ENCODE peak calls at places on chromosome 14, in six cellular contexts. A, S, U, Q, O and B are unnamed samples.

GRCh38 chr14:53180272-53181221 is 27.4 kb upstream of the DDHD1 start:
- DNase-seq in S (peak), O (peak), A (peak), U (peak), Q (no peak), B (peak)

GRCh38 chr14:20711275-20712069 is 22.9 kb downstream of the ANG start:
- DNase-seq in U (no peak), O (no peak), Q (no peak), A (no peak), S (no peak), B (no peak)

GRCh38 chr14:43795600-43796228 is 711.4 kb downstream of the FSCB start:
- DNase-seq in A (peak), S (peak), O (no peak), Q (no peak), U (no peak), B (no peak)

GRCh38 chr14:50510157-50510556 is 22.2 kb downstream of the MAP4K5 start:
- DNase-seq in Q (no peak), O (no peak), S (no peak), A (no peak), U (no peak), B (no peak)

GRCh38 chr14:41607119-41607785 is 576 bp downstream of the LRFN5 start:
- DNase-seq in Q (no peak), O (no peak), U (no peak), S (peak), A (no peak), B (no peak)

GRCh38 chr14:80606347-80606772 is 335.2 kb downstream of the CEP128 start:
- DNase-seq in A (no peak), U (no peak), S (peak), O (no peak), Q (no peak), B (no peak)

GRCh38 chr14:50425816-50426215 is 29.1 kb upstream of the CDKL1 start:
- DNase-seq in O (no peak), U (no peak), Q (no peak), S (peak), A (peak), B (no peak)

GRCh38 chr14:30235485-30235884 is 307.8 kb upstream of the PRKD1 start:
- DNase-seq in Q (no peak), S (no peak), A (no peak), U (no peak), O (no peak), B (no peak)

GRCh38 chr14:75871181-75871880 is 110.5 kb downstream of the TGFB3 start:
- DNase-seq in Q (no peak), O (no peak), U (no peak), A (peak), S (peak), B (no peak)

GRCh38 chr14:31303654-31304053 is 96.1 kb upstream of the HECTD1 start:
- DNase-seq in A (no peak), U (no peak), O (no peak), S (no peak), Q (no peak), B (no peak)

GRCh38 chr14:78519863-78520262 is 349.7 kb downstream of the NRXN3 start:
- DNase-seq in Q (no peak), O (peak), U (peak), A (peak), S (peak), B (peak)

GRCh38 chr14:102988054-102988453 is 65.6 kb downstream of the AMN start:
- DNase-seq in A (no peak), U (no peak), Q (no peak), O (no peak), S (peak), B (no peak)

GRCh38 chr14:52325126-52325525 is 11.0 kb downstream of the PTGER2 start:
- DNase-seq in Q (no peak), U (no peak), S (peak), O (no peak), A (peak), B (no peak)

GRCh38 chr14:32865827-32866376 is 72.8 kb upstream of the NPAS3 start:
- DNase-seq in O (no peak), A (no peak), U (no peak), S (no peak), Q (no peak), B (no peak)

GRCh38 chr14:23563473-23564180 is 4.0 kb downstream of the AP1G2 start:
- DNase-seq in O (no peak), A (no peak), Q (peak), U (no peak), S (no peak), B (no peak)

GRCh38 chr14:88554458-88555286 is at the start of gene PTPN21:
- DNase-seq in U (peak), A (peak), S (peak), O (no peak), Q (peak), B (peak)

GRCh38 chr14:54603362-54603761 is 36.4 kb downstream of the SAMD4A start:
- DNase-seq in O (no peak), U (no peak), A (peak), Q (no peak), S (peak), B (no peak)

GRCh38 chr14:102046337-102047278 is 40.2 kb downstream of the HSP90AA1 start:
- DNase-seq in S (peak), A (peak), U (peak), Q (peak), O (peak), B (peak)

GRCh38 chr14:70663707-70664179 is 22.0 kb downstream of the TTC9 start:
- DNase-seq in O (no peak), S (peak), U (no peak), A (peak), Q (no peak), B (no peak)

GRCh38 chr14:59189281-59189821 is 884 bp downstream of the DAAM1 start:
- DNase-seq in O (no peak), Q (peak), S (no peak), U (peak), A (peak), B (peak)

GRCh38 chr14:90747909-90748308 is 68.3 kb downstream of the TTC7B start:
- DNase-seq in A (no peak), S (no peak), U (no peak), O (no peak), Q (no peak), B (no peak)

GRCh38 chr14:38207830-38208815 is at the start of gene SSTR1:
- DNase-seq in Q (no peak), A (no peak), S (peak), O (no peak), U (peak), B (peak)

GRCh38 chr14:93938766-93939303 is 11.7 kb downstream of the FAM181A start:
- DNase-seq in O (no peak), S (no peak), U (no peak), A (no peak), Q (no peak), B (no peak)
- H3K14ac ChIP-seq in O (no peak), S (peak), U (peak), A (no peak), Q (no peak), B (peak)

DNA sequence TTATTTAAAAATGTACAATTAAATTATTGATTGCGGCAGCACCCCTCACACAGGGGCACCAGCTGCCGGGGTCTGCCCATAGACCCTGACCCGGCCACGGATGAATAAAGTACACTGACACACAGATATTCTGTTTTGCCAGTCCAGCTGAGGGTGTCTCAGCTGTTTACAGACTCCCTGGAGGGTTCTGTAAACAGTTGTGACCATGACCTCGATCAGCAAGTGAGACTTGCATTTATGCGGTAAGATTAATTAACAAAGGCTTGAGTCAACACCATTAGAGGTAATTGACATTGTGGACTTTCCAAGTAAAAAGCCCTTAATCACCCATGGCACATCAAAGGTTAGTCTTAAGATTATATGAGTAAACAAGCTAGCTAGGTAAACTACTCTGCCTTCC is 94.3 kb downstream of the FUT8 start:
- DNase-seq in S (no peak), O (peak), U (no peak), Q (no peak), A (no peak), B (no peak)
- H3K14ac ChIP-seq in S (no peak), O (no peak), U (no peak), Q (no peak), A (no peak), B (no peak)

DNA sequence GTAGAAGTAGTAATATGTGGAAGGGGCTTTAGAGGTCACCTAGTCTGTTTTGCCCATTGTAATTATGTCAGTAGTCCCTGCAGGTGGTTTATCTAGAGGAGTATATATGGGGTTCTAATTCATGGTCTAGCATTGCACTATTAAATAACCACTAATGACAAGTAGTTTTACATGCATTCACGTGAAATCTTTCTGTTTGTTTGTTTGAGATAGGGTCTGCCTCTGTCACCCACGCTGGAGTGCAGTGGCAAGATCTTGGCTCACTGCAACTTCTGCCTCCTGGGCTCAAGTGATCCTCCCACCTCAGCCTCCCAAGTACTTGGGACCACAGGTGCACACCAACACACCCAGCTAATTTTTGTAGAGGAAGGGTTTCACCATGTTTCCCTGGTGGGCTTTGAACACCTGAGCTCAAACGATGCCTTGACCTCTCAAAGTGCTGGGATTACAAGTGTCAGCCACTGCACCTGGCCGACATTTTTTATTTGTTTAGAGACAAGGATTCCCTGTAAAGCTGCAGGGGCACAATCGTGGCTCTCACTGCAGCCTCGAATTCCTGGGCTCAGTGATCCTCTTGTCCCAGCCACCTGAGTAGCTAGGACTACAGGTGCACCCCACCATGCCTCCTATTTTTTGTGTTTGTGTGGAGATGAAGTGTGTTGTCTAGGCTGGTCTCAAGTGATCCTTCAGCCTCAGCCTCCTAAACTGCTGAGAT is 12.0 kb upstream of the PSEN1 start:
- DNase-seq in Q (no peak), U (peak), A (no peak), S (no peak), O (no peak), B (no peak)
- H3K14ac ChIP-seq in Q (no peak), U (no peak), A (no peak), S (no peak), O (no peak), B (no peak)

GRCh38 chr14:74326369-74327152 is 21.7 kb upstream of the VRTN start:
- DNase-seq in Q (no peak), U (peak), S (no peak), O (peak), A (no peak), B (peak)

GRCh38 chr14:74325446-74325845 is 22.7 kb upstream of the ABCD4 start:
- DNase-seq in U (no peak), A (no peak), O (no peak), S (no peak), Q (no peak), B (no peak)

DNA sequence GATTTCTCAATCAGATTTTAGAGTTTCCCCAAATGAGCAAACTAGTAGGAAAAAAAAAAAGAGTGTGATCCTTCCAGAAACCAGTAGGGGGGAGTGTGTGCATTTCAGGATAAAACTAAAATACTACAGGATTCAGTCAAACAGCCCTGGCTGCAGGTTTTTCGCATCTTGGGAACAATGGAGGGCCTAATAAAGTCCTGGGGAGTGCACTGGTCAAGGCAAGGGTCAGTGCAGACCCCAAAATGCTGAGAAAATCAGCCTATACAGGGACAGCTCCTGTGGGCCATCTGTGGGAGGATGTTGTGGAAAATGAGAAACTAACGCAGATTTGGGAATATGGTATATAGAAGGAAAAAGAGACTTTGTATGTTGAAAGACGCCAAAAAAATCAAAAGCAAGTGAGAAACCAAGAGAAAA is 22.2 kb upstream of the ABCD4 start:
- DNase-seq in Q (no peak), A (peak), U (peak), S (peak), O (no peak), B (peak)
- H3K14ac ChIP-seq in Q (no peak), A (no peak), U (no peak), S (no peak), O (no peak), B (no peak)

DNA sequence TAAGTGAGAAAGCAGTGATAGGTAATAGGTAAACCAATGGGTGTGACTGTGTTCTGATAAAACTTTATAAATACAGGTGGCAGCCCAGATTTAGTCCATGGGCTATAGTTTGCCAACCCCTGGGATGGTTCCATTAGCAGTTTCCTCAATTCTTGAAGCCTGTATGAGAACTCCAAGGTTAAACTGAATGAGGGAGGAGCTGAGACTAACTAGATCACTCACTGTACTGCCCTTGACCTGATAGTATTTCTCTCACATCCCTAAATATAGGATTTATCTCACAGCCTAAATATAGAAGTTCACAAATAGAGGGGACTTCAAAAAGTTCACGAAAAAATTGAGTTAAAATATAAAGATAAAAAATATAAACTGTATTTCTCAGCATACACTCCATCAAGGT is 439.6 kb upstream of the CCDC196 start:
- DNase-seq in A (no peak), Q (no peak), S (no peak), U (no peak), O (no peak), B (no peak)
- H3K14ac ChIP-seq in A (no peak), Q (no peak), S (no peak), U (no peak), O (no peak), B (no peak)

GRCh38 chr14:22272408-22272807 is 316.6 kb downstream of the DAD1 start:
- DNase-seq in S (no peak), U (no peak), A (no peak), O (no peak), Q (no peak), B (no peak)

GRCh38 chr14:22266683-22267082 is 322.3 kb downstream of the DAD1 start:
- DNase-seq in O (no peak), S (no peak), A (no peak), Q (no peak), U (no peak), B (no peak)

GRCh38 chr14:22268875-22269274 is 320.1 kb downstream of the DAD1 start:
- DNase-seq in S (peak), Q (peak), A (peak), O (no peak), U (no peak), B (no peak)

GRCh38 chr14:22276913-22277816 is 311.9 kb downstream of the DAD1 start:
- DNase-seq in Q (no peak), O (no peak), S (peak), A (peak), U (no peak), B (no peak)

DNA sequence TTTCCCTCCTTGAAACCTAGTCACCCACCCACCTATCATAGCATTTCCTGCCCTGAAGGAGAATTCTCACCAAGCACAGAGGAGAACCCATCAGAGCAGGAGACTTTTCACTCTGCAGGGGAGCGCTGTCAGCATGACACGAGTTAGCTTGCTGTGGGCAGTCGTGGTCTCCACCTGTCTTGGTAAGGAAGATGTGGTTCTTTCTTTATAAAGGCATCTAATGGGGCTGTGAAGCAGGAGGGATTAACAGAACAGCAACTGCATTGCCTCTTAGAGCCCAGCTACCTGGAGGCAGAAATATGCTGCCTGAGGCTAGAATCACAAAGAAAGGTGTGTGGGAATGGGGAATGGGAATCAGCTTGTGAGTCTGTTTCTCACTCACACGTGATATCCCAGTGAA is 317.2 kb downstream of the DAD1 start:
- DNase-seq in U (no peak), Q (peak), A (no peak), O (no peak), S (no peak), B (no peak)
- H3K14ac ChIP-seq in U (no peak), Q (no peak), A (no peak), O (no peak), S (no peak), B (no peak)

DNA sequence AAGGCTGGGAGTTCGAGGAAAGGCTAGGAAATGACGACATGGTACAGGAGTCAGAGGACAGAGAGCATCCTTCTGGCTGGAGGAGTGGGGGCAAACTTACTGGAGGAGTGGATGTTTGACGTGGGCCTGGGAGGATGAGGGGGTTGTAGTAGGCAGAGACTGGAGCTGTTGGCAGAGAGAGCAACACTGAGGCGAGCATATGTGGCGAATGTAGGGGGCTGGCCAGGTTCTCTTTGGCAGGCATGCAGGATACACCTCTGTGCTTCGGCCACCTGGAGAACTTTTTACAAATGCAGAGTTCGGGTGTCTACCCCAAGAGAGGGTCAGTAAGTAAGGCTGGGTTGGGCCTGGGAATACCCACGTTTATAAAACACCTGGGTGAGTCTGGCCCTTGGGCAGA is 385.7 kb downstream of the FUT8 start:
- DNase-seq in Q (no peak), S (no peak), O (no peak), A (no peak), U (no peak), B (no peak)
- H3K14ac ChIP-seq in Q (no peak), S (no peak), O (no peak), A (no peak), U (no peak), B (no peak)

GRCh38 chr14:100739306-100739705 is 12.6 kb downstream of the DLK1 start:
- DNase-seq in S (no peak), O (no peak), Q (no peak), U (no peak), A (no peak), B (no peak)
- H3K14ac ChIP-seq in S (no peak), O (no peak), Q (no peak), U (no peak), A (no peak), B (no peak)

GRCh38 chr14:67926821-67927220 is 107.2 kb downstream of the RAD51B start:
- DNase-seq in Q (no peak), O (no peak), S (no peak), U (no peak), A (no peak), B (no peak)
- H3K14ac ChIP-seq in Q (no peak), O (no peak), S (no peak), U (no peak), A (no peak), B (no peak)